ENCODE peak calls at places on chromosomes 4 and X, in six cellular contexts. R is cardiac fibroblast, P is BJ, Q is prostate gland, F is uterus, M is A549. X is an unnamed sample.

GRCh38 chr4:3756343-3757059 is 9.7 kb upstream of the ADRA2C start:
- DNase-seq in R (no peak), P (no peak), Q (no peak), F (no peak), M (no peak), X (no peak)

GRCh38 chr4:139245590-139245989 is 34.4 kb downstream of the MGARP start:
- DNase-seq in R (peak), P (no peak), Q (no peak), F (no peak), M (no peak), X (no peak)

GRCh38 chrX:100636321-100636991 is at the start of gene TSPAN6:
- DNase-seq in R (peak), P (peak), Q (peak), F (peak), M (peak), X (peak)

GRCh38 chrX:81957900-81958545 is 756.1 kb downstream of the SH3BGRL start:
- DNase-seq in R (peak), P (no peak), Q (no peak), F (no peak), M (peak), X (peak)

GRCh38 chrX:71163010-71163409 is 18.4 kb downstream of the NLGN3 start:
- DNase-seq in R (no peak), P (no peak), Q (no peak), F (no peak), M (no peak), X (no peak)

GRCh38 chr4:65089666-65090065 is 580.6 kb downstream of the EPHA5 start:
- DNase-seq in R (peak), P (no peak), Q (no peak), F (no peak), M (peak), X (peak)

GRCh38 chrX:110421499-110422455 is 63.1 kb downstream of the RTL9 start:
- DNase-seq in R (no peak), P (no peak), Q (peak), F (no peak), M (no peak), X (peak)

GRCh38 chr4:18840499-18840898 is 818.9 kb upstream of the LCORL start:
- DNase-seq in R (no peak), P (no peak), Q (no peak), F (no peak), M (no peak), X (no peak)

GRCh38 chrX:108537005-108537404 is 97.4 kb downstream of the COL4A5 start:
- DNase-seq in R (peak), P (no peak), Q (peak), F (no peak), M (peak), X (peak)

GRCh38 chrX:51641421-51642021 is 22.8 kb upstream of the CENPVL3 start:
- DNase-seq in R (peak), P (peak), Q (no peak), F (no peak), M (peak), X (peak)

GRCh38 chrX:40095588-40096394 is 2.0 kb downstream of the BCOR start:
- DNase-seq in R (peak), P (no peak), Q (peak), F (no peak), M (no peak), X (peak)

GRCh38 chr4:124854968-124855367 is 142.4 kb upstream of the ANKRD50 start:
- DNase-seq in R (peak), P (peak), Q (no peak), F (no peak), M (no peak), X (peak)

GRCh38 chr4:14415146-14415545 is 587.1 kb upstream of the CPEB2 start:
- DNase-seq in R (peak), P (no peak), Q (no peak), F (no peak), M (peak), X (peak)

GRCh38 chr4:26024079-26024478 is 110.1 kb downstream of the SMIM20 start:
- DNase-seq in R (no peak), P (no peak), Q (no peak), F (no peak), M (no peak), X (no peak)

GRCh38 chrX:54640721-54641120 is 110.7 kb downstream of the GNL3L start:
- DNase-seq in R (peak), P (no peak), Q (no peak), F (no peak), M (no peak), X (no peak)
- H3K4me3 ChIP-seq in R (no peak), P (no peak), Q (no peak), F (no peak), M (no peak), X (no peak)

GRCh38 chr4:133152801-133153526 is 3.9 kb downstream of the PCDH10 start:
- DNase-seq in R (no peak), P (no peak), Q (no peak), F (no peak), M (no peak), X (no peak)
- H3K4me3 ChIP-seq in R (peak), P (peak), Q (peak), F (no peak), M (peak), X (no peak)

DNA sequence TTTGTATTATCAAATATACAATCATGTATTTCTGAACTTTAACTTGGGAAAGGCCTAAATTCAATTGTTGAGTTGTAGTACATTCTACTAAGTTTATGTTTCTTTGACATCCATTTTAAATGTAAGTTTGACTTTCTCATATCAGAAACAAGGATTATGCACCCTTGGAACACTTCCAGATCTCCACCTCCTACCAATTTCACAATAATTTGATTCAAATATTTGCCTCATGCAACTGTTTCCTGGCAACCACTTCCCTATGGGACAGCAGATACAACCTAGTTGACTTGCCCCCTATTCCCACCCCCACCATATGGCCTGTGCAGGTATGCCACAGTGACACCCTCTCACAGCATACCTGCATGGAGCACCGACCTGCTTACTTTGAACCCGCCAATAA is 506.4 kb upstream of the PABPC4L start:
- DNase-seq in R (no peak), P (no peak), Q (no peak), F (no peak), M (no peak), X (no peak)
- H3K4me3 ChIP-seq in R (no peak), P (no peak), Q (no peak), F (no peak), M (no peak), X (no peak)

GRCh38 chr4:20253272-20253798 is 1.6 kb downstream of the SLIT2 start:
- DNase-seq in R (peak), P (no peak), Q (no peak), F (peak), M (no peak), X (no peak)

GRCh38 chr4:20251061-20251795 is 477 bp upstream of the SLIT2 start:
- DNase-seq in R (peak), P (no peak), Q (no peak), F (no peak), M (no peak), X (no peak)

GRCh38 chr4:20253799-20254409 is 2.2 kb downstream of the SLIT2 start:
- DNase-seq in R (peak), P (no peak), Q (no peak), F (peak), M (no peak), X (no peak)

GRCh38 chr4:20251796-20252655 is at the start of gene SLIT2:
- DNase-seq in R (peak), P (no peak), Q (peak), F (peak), M (peak), X (peak)

GRCh38 chr4:20252656-20253271 is 1.1 kb downstream of the SLIT2 start:
- DNase-seq in R (peak), P (no peak), Q (no peak), F (peak), M (no peak), X (no peak)
- H3K4me3 ChIP-seq in R (peak), P (peak), Q (peak), F (peak), M (no peak), X (peak)

GRCh38 chrX:37786666-37787337 is 6.9 kb downstream of the CYBB start:
- DNase-seq in R (no peak), P (no peak), Q (no peak), F (no peak), M (no peak), X (no peak)
- H3K4me3 ChIP-seq in R (no peak), P (no peak), Q (no peak), F (no peak), M (no peak), X (no peak)

X was measured in mammary epithelial cell.